ENCODE peak calls at places on chromosome 1, in seven cellular contexts. J, L, O, W, P, Q and Y are unnamed samples.

GRCh38 chr1:209675567-209676154 is 449 bp downstream of the G0S2 start:
- DNase-seq in J (no peak), L (peak; percentile 3), O (peak; percentile 16), W (no peak), P (no peak), Q (no peak), Y (no peak)

GRCh38 chr1:157405662-157406061 is 146.7 kb downstream of the FCRL5 start:
- DNase-seq in J (no peak), L (no peak), O (no peak), W (no peak), P (no peak), Q (no peak), Y (no peak)

GRCh38 chr1:160777486-160778089 is 18.4 kb upstream of the LY9 start:
- DNase-seq in J (no peak), L (peak; percentile 31), O (no peak), W (no peak), P (peak; percentile 17), Q (no peak), Y (peak; percentile 71)

GRCh38 chr1:52127181-52128175 is 14.4 kb upstream of the ZFYVE9 start:
- DNase-seq in J (peak; percentile 58), L (no peak), O (no peak), W (no peak), P (peak; percentile 80), Q (no peak), Y (peak; percentile 26)

GRCh38 chr1:186927884-186928283 is 99.1 kb downstream of the PLA2G4A start:
- DNase-seq in J (no peak), L (no peak), O (no peak), W (no peak), P (no peak), Q (no peak), Y (no peak)

GRCh38 chr1:82398357-82398756 is 597.6 kb downstream of the ADGRL2 start:
- DNase-seq in J (no peak), L (no peak), O (no peak), W (no peak), P (no peak), Q (no peak), Y (no peak)

GRCh38 chr1:63087966-63088365 is 234.4 kb upstream of the FOXD3 start:
- DNase-seq in J (no peak), L (no peak), O (peak; percentile 11), W (no peak), P (peak; percentile 7), Q (no peak), Y (no peak)

GRCh38 chr1:208782186-208782585 is 538.0 kb upstream of the PLXNA2 start:
- DNase-seq in J (no peak), L (no peak), O (no peak), W (no peak), P (no peak), Q (no peak), Y (no peak)

GRCh38 chr1:64956733-64957441 is 9.5 kb downstream of the JAK1 start:
- DNase-seq in J (no peak), L (no peak), O (no peak), W (no peak), P (no peak), Q (peak; percentile 58), Y (peak; percentile 29)

GRCh38 chr1:113191579-113192076 is 118.6 kb downstream of the LRIG2 start:
- DNase-seq in J (no peak), L (no peak), O (no peak), W (no peak), P (no peak), Q (no peak), Y (no peak)

GRCh38 chr1:214187152-214187900 is 93.6 kb upstream of the SMYD2 start:
- DNase-seq in J (no peak), L (no peak), O (no peak), W (no peak), P (no peak), Q (no peak), Y (no peak)

GRCh38 chr1:21165076-21165475 is 11.6 kb downstream of the EIF4G3 start:
- DNase-seq in J (peak; percentile 17), L (no peak), O (peak; percentile 86), W (no peak), P (peak; percentile 93), Q (no peak), Y (no peak)

GRCh38 chr1:241007668-241008067 is 349.3 kb downstream of the RGS7 start:
- DNase-seq in J (no peak), L (no peak), O (no peak), W (no peak), P (no peak), Q (no peak), Y (no peak)